ENCODE peak calls at places on chromosomes 4 and X, in seven cellular contexts. C, Q, A, P, S, I and G are unnamed samples.

GRCh38 chr4:127580891-127581290 is 51.9 kb upstream of the INTU start:
- DNase-seq in Q (no peak), I (no peak), C (no peak), A (no peak), S (no peak), P (no peak), G (no peak)

GRCh38 chr4:78119698-78120097 is 62.6 kb downstream of the FRAS1 start:
- DNase-seq in I (no peak), P (no peak), Q (no peak), A (no peak), C (no peak), S (peak), G (no peak)

GRCh38 chr4:112830753-112831386 is 193.9 kb downstream of the LARP7 start:
- DNase-seq in S (no peak), C (no peak), I (no peak), Q (no peak), P (no peak), A (no peak), G (no peak)

GRCh38 chrX:100750901-100751300 is 19.0 kb upstream of the SYTL4 start:
- DNase-seq in I (no peak), S (no peak), A (no peak), P (peak), C (no peak), Q (no peak), G (no peak)

GRCh38 chr4:5553801-5554200 is 154.6 kb downstream of the EVC2 start:
- DNase-seq in C (peak), Q (no peak), P (no peak), I (no peak), S (no peak), A (no peak), G (no peak)

GRCh38 chr4:155759372-155760252 is 791 bp downstream of the GUCY1B1 start:
- DNase-seq in P (peak), S (peak), Q (peak), A (no peak), C (peak), I (peak), G (peak)

GRCh38 chr4:153451931-153452660 is 14.1 kb upstream of the TMEM131L start:
- DNase-seq in Q (no peak), A (no peak), I (no peak), S (no peak), C (no peak), P (no peak), G (no peak)

GRCh38 chr4:121370729-121371325 is 10.0 kb downstream of the QRFPR start:
- DNase-seq in A (no peak), C (peak), P (peak), Q (peak), S (peak), I (no peak), G (no peak)

GRCh38 chr4:57158221-57158620 is 48.0 kb upstream of the IGFBP7 start:
- DNase-seq in A (no peak), I (no peak), S (no peak), Q (no peak), C (no peak), P (no peak), G (no peak)